ENCODE peak calls at places on chromosomes 3 and 15, in ten cellular contexts. M is stimulated activated CD4-positive, alpha-beta T cell treated with anti-CD3 and anti-CD28 coated beads, Interleukin-4, amount 100 ng/mL, for 1 hour; P is A172; Q is BE2C; C is PC-3; W is frontal cortex; R is heart left ventricle; X is occipital lobe; T is thoracic aorta; V is amniotic stem cell. G is an unnamed sample.

GRCh38 chr15:58666957-58667356 is 82.5 kb downstream of the ADAM10 start:
- DNase-seq in M (no peak), P (no peak), Q (no peak), C (peak; percentile 45), W (no peak), R (no peak), X (no peak), T (no peak), V (peak; percentile 6), G (no peak)

GRCh38 chr3:31946484-31947081 is 34.5 kb downstream of the OSBPL10 start:
- DNase-seq in M (no peak), P (no peak), Q (no peak), C (peak; percentile 49), W (no peak), R (peak; percentile 30), X (no peak), T (no peak), V (no peak), G (no peak)

GRCh38 chr3:38613426-38613825 is 36.1 kb downstream of the SCN5A start:
- DNase-seq in M (no peak), P (no peak), Q (no peak), C (no peak), W (no peak), R (no peak), X (no peak), T (no peak), V (no peak), G (no peak)

GRCh38 chr3:119349353-119349752 is 55.2 kb downstream of the ARHGAP31 start:
- DNase-seq in M (no peak), P (no peak), Q (no peak), C (no peak), W (no peak), R (no peak), X (no peak), T (no peak), V (no peak), G (no peak)

GRCh38 chr3:13879102-13879945 is 547 bp downstream of the WNT7A start:
- DNase-seq in M (peak; percentile 28), P (no peak), Q (no peak), C (peak; percentile 45), W (no peak), R (no peak), X (no peak), T (no peak), V (no peak), G (no peak)

GRCh38 chr15:76393614-76394013 is 57.0 kb downstream of the ISL2 start:
- DNase-seq in M (no peak), P (peak; percentile 50), Q (peak; percentile 72), C (peak; percentile 25), W (no peak), R (no peak), X (no peak), T (no peak), V (no peak), G (no peak)

GRCh38 chr3:183764854-183765731 is 60.3 kb downstream of the MAP6D1 start:
- DNase-seq in M (no peak), P (peak; percentile 72), Q (no peak), C (peak; percentile 44), W (no peak), R (no peak), X (no peak), T (no peak), V (peak; percentile 51), G (peak; percentile 47)

GRCh38 chr3:172448661-172449467 is 608 bp upstream of the GHSR start:
- DNase-seq in M (no peak), P (no peak), Q (no peak), C (no peak), W (no peak), R (no peak), X (no peak), T (no peak), V (no peak), G (no peak)

GRCh38 chr3:89238836-89239235 is 131.4 kb downstream of the EPHA3 start:
- DNase-seq in M (no peak), P (no peak), Q (no peak), C (no peak), W (no peak), R (no peak), X (no peak), T (no peak), V (no peak), G (no peak)

GRCh38 chr3:196927571-196928453 is 14.5 kb downstream of the NCBP2 start:
- DNase-seq in M (no peak), P (no peak), Q (no peak), C (no peak), W (no peak), R (no peak), X (no peak), T (no peak), V (no peak), G (peak; percentile 55)

GRCh38 chr15:45021331-45021730 is 1.7 kb upstream of the SORD start:
- DNase-seq in M (no peak), P (peak; percentile 5), Q (no peak), C (no peak), W (no peak), R (no peak), X (no peak), T (no peak), V (no peak), G (no peak)

GRCh38 chr3:46208167-46208704 is at the start of gene CCR1:
- DNase-seq in M (peak; percentile 13), P (peak; percentile 28), Q (no peak), C (peak; percentile 78), W (peak; percentile 28), R (peak; percentile 48), X (no peak), T (no peak), V (no peak), G (peak; percentile 52)

G was measured in myocyte.